ENCODE peak calls at places on chromosomes 13 and 19, in ten cellular contexts. S, T, E, U, D, C, O, B, J and N are unnamed samples.

GRCh38 chr13:104875008-104875762 is 1660.3 kb downstream of the EFNB2 start:
- DNase-seq in S (no peak), T (no peak), E (no peak), U (no peak), D (no peak), C (peak), O (no peak), B (no peak), J (no peak), N (no peak)

GRCh38 chr13:92805766-92806165 is 420.8 kb upstream of the GPC6 start:
- DNase-seq in S (no peak), T (peak), E (no peak), U (no peak), D (no peak), C (no peak), O (no peak), B (no peak), J (no peak), N (no peak)

GRCh38 chr19:40995355-40995754 is 4.3 kb downstream of the CYP2B6 start:
- DNase-seq in S (no peak), T (no peak), E (no peak), U (no peak), D (no peak), C (no peak), O (no peak), B (no peak), J (no peak), N (no peak)

GRCh38 chr13:32731576-32731975 is 145.3 kb downstream of the PDS5B start:
- DNase-seq in S (peak), T (peak), E (no peak), U (no peak), D (no peak), C (no peak), O (peak), B (no peak), J (no peak), N (no peak)

GRCh38 chr19:2624537-2625091 is 77.9 kb downstream of the GNG7 start:
- DNase-seq in S (no peak), T (no peak), E (no peak), U (peak), D (peak), C (peak), O (no peak), B (no peak), J (peak), N (no peak)

GRCh38 chr13:49220035-49220855 is at the start of gene MLNR:
- DNase-seq in S (no peak), T (peak), E (peak), U (peak), D (no peak), C (peak), O (no peak), B (no peak), J (no peak), N (no peak)

GRCh38 chr19:37007587-37008220 is 70.5 kb upstream of the ZNF420 start:
- DNase-seq in S (peak), T (peak), E (no peak), U (peak), D (no peak), C (peak), O (no peak), B (peak), J (peak), N (no peak)

GRCh38 chr19:51372649-51373504 is at the start of gene NKG7:
- DNase-seq in S (no peak), T (no peak), E (no peak), U (no peak), D (peak), C (no peak), O (no peak), B (no peak), J (no peak), N (peak)

GRCh38 chr19:50959731-50960500 is 7.1 kb upstream of the KLK5 start:
- DNase-seq in S (peak), T (no peak), E (no peak), U (no peak), D (peak), C (no peak), O (no peak), B (no peak), J (no peak), N (no peak)

GRCh38 chr19:22421797-22422196 is 349 bp downstream of the ZNF98 start:
- DNase-seq in S (no peak), T (no peak), E (no peak), U (no peak), D (no peak), C (no peak), O (no peak), B (no peak), J (no peak), N (no peak)
- H3K4me3 ChIP-seq in S (no peak), T (no peak), E (no peak), U (no peak), D (no peak), C (no peak), O (no peak), B (no peak), J (peak), N (no peak)

GRCh38 chr19:7902796-7903243 is 857 bp upstream of the MAP2K7 start:
- DNase-seq in S (no peak), T (no peak), E (no peak), U (no peak), D (no peak), C (no peak), O (no peak), B (no peak), J (no peak), N (no peak)

GRCh38 chr19:7905298-7905697 is 1.6 kb downstream of the MAP2K7 start:
- DNase-seq in S (no peak), T (no peak), E (no peak), U (peak), D (no peak), C (no peak), O (no peak), B (no peak), J (no peak), N (no peak)

GRCh38 chr19:7901337-7901736 is 2.3 kb upstream of the MAP2K7 start:
- DNase-seq in S (no peak), T (no peak), E (no peak), U (no peak), D (no peak), C (no peak), O (no peak), B (no peak), J (no peak), N (no peak)

GRCh38 chr19:7904074-7905020 is 670 bp downstream of the MAP2K7 start:
- DNase-seq in S (no peak), T (peak), E (no peak), U (peak), D (no peak), C (peak), O (no peak), B (no peak), J (no peak), N (no peak)

GRCh38 chr19:7903244-7904073 is at the start of gene MAP2K7:
- DNase-seq in S (peak), T (peak), E (peak), U (peak), D (peak), C (peak), O (peak), B (peak), J (peak), N (peak)
- TF ChIP-seq CTCF in S (peak), T (peak), E (peak), U (peak), D (peak), C (peak), O (peak), B (peak), J (peak), N (peak)

DNA sequence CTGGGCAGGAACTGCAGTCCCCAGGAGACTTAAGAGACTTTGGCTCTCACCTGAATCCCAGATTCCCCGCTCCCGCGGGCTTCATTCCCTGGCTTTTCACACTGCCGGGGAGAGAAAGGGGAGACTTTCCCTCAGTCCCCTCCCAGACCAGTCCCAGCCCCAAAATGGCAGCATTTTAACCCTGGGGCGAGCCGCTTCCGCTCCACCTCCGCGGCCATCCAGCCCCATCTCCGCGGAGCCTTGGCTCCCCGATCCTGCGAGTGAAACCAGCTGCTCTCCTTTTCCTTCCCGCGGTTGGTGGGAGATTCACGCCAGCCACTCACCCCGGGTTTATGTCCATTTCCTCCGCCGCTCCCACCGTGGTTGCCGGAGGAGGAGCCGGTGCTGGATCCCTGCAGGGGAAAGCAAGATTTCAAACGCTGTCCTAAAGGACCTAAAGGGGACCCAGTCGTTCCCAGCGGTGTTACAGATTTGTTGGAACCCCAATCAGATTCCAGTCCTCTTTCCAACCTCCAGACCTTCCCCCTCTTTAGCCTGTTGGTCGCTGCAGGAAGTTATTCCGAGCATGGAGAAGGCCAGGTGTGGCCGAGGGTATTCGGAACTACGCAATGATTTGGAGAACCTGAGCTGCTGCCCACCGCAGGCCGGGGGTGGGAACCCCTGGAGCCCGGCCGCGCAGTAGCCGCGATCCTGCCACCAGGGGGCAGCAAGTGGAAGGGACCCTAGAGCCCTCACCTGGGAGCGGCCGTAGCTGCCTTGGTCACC is 3.4 kb downstream of the DMKN start:
- DNase-seq in S (peak), T (peak), E (peak), U (peak), D (peak), C (peak), O (peak), B (no peak), J (peak), N (peak)
- H3K4me3 ChIP-seq in S (peak), T (peak), E (peak), U (no peak), D (no peak), C (peak), O (peak), B (peak), J (peak), N (peak)

GRCh38 chr19:12913871-12914690 is 5.0 kb downstream of the SYCE2 start:
- DNase-seq in S (peak), T (no peak), E (no peak), U (peak), D (peak), C (no peak), O (no peak), B (no peak), J (no peak), N (no peak)
- TF ChIP-seq CTCF in S (no peak), T (no peak), E (no peak), U (no peak), D (no peak), C (no peak), O (no peak), B (no peak), J (no peak), N (no peak)

DNA sequence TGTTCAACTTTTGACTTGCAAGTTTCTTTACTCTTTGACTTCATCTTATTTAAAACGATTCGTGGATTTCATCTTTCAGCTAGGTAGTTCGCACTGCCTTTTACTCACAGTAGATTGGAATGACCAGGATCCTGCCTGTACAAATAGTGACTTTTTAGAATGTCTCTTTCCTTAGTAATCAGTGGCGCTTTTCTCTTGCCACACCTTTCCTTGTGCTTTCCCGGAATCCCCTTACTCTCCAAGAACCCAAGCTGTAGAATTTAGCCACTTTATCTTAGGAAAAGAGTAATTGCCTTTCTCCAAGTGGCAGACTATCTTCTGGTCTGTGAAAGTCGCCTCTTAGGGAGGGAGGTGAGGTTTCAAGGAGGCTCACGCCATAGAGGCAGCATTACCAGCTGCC is 123.4 kb downstream of the LMO7 start:
- DNase-seq in S (no peak), T (no peak), E (no peak), U (no peak), D (no peak), C (no peak), O (no peak), B (no peak), J (no peak), N (no peak)
- H3K4me3 ChIP-seq in S (no peak), T (no peak), E (no peak), U (no peak), D (no peak), C (no peak), O (no peak), B (no peak), J (no peak), N (no peak)

DNA sequence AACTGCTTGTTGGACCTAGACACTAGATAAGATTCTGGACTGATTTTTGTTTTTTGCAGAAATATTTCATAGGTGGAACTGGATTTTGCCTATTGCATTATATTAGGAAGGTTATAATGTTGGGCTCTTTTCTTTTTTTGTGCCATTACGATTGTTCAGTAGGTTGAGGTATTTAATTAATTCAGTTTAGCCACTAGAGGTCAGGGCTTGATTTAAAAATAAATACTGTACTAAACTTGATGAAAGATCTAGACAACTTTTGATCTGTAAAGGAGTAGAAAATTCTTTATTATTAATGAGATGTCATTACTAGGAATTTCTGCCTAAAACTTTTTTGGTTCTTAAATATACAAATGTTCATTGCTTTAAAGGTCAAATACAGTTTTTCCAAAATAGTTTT is 15.2 kb upstream of the SUPT20H start:
- DNase-seq in S (peak), T (peak), E (no peak), U (no peak), D (peak), C (peak), O (peak), B (no peak), J (no peak), N (no peak)
- TF ChIP-seq CTCF in S (peak), T (peak), E (peak), U (peak), D (no peak), C (peak), O (peak), B (peak), J (peak), N (no peak)

GRCh38 chr13:98570929-98571372 is 6.0 kb downstream of the STK24 start:
- DNase-seq in S (peak), T (peak), E (peak), U (peak), D (peak), C (no peak), O (no peak), B (no peak), J (no peak), N (peak)
- H3K4me3 ChIP-seq in S (no peak), T (peak), E (peak), U (no peak), D (peak), C (peak), O (no peak), B (no peak), J (peak), N (peak)